ENCODE peak calls at places on chromosomes 1 and 21, in six cellular contexts. K is effector memory CD4-positive, alpha-beta T cell; W is IMR-90; D is A549; Y is esophagus muscularis mucosa; A is aorta. P is an unnamed sample. For H3K9me3 and H3K4me1, the result is how much of the 10 kb centered on the place peaks cover.

GRCh38 chr1:80258659-80259058 is 1252.1 kb upstream of the ADGRL4 start:
- DNase-seq in K (no peak), W (no peak), D (no peak), Y (no peak), A (no peak), P (no peak)

GRCh38 chr1:196535727-196536126 is 72.5 kb downstream of the KCNT2 start:
- DNase-seq in K (no peak), W (peak), D (no peak), Y (no peak), A (peak), P (peak)

GRCh38 chr1:83593073-83593472 is 405.9 kb downstream of the TTLL7 start:
- DNase-seq in K (no peak), W (no peak), D (no peak), Y (no peak), A (no peak), P (no peak)

GRCh38 chr1:4655674-4656532 is 1.5 kb downstream of the AJAP1 start:
- DNase-seq in K (no peak), W (no peak), D (peak), Y (no peak), A (no peak), P (no peak)

GRCh38 chr1:6007318-6008083 is 15.3 kb upstream of the NPHP4 start:
- DNase-seq in K (no peak), W (peak), D (no peak), Y (no peak), A (peak), P (no peak)

GRCh38 chr1:78511334-78511733 is 20.6 kb downstream of the PTGFR start:
- DNase-seq in K (no peak), W (no peak), D (no peak), Y (no peak), A (no peak), P (no peak)

GRCh38 chr1:48338257-48338656 is 115.7 kb downstream of the SLC5A9 start:
- DNase-seq in K (no peak), W (no peak), D (no peak), Y (no peak), A (no peak), P (no peak)

GRCh38 chr1:156654700-156655099 is 12.8 kb downstream of the BCAN start:
- DNase-seq in K (no peak), W (no peak), D (no peak), Y (no peak), A (no peak), P (no peak)

GRCh38 chr1:209038735-209039134 is 544.8 kb upstream of the CAMK1G start:
- DNase-seq in K (no peak), W (no peak), D (no peak), Y (no peak), A (no peak), P (no peak)

GRCh38 chr1:187091666-187092065 is 262.9 kb downstream of the PLA2G4A start:
- DNase-seq in K (no peak), W (peak), D (peak), Y (no peak), A (no peak), P (no peak)

DNA sequence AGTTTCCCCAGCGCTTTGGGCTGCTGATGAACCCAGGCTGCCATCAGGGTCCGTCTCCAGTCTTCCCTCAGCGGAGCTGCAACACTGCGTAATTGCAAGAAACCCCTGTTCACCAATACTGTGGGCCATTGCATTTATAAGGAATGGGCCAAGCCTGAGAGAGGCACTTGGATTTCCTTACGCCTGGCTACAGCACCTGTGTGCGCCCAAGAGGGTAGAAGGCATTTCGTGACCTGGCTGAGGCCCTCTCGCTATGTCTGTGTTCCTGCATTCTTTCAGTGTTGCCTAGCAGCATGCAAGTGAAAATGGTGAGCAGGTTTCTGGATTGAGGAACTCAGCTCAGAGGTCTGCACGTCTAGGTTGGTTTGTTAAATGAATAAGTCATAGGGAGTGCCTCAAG is 12.0 kb upstream of the OR2W3 start:
- DNase-seq in K (no peak), W (no peak), D (no peak), Y (no peak), A (no peak), P (no peak)
- H3K9me3 ChIP-seq in K (under half), W (under half), D (under half), Y (under half), A (under half), P (under half)

GRCh38 chr1:203796223-203796747 is 862 bp downstream of the ZBED6 start:
- DNase-seq in K (no peak), W (peak), D (no peak), Y (no peak), A (peak), P (no peak)

GRCh38 chr1:203797216-203797615 is 1.8 kb downstream of the ZBED6 start:
- DNase-seq in K (no peak), W (no peak), D (no peak), Y (no peak), A (no peak), P (no peak)

GRCh38 chr1:203800001-203800400 is 4.6 kb downstream of the ZBED6 start:
- DNase-seq in K (no peak), W (no peak), D (no peak), Y (no peak), A (no peak), P (no peak)

GRCh38 chr1:203797948-203798347 is 2.5 kb downstream of the ZBED6 start:
- DNase-seq in K (no peak), W (no peak), D (no peak), Y (no peak), A (no peak), P (no peak)

GRCh38 chr1:203799157-203799556 is 3.7 kb downstream of the ZBED6 start:
- DNase-seq in K (no peak), W (no peak), D (no peak), Y (no peak), A (no peak), P (no peak)
- H3K4me1 ChIP-seq in K (under half), W (under half), D (under half), Y (half or more), A (under half), P (under half)

GRCh38 chr1:41658444-41659158 is 174.1 kb upstream of the EDN2 start:
- DNase-seq in K (no peak), W (no peak), D (no peak), Y (no peak), A (peak), P (no peak)
- H3K27ac ChIP-seq in K (no peak), W (no peak), D (no peak), Y (no peak), A (no peak), P (no peak)

GRCh38 chr21:18869105-18869504 is 465.5 kb upstream of the TMPRSS15 start:
- DNase-seq in K (no peak), W (no peak), D (no peak), Y (no peak), A (no peak), P (no peak)
- H3K9me3 ChIP-seq in K (under half), W (under half), D (under half), Y (under half), A (under half), P (under half)

GRCh38 chr1:203306089-203306969 is 1.0 kb downstream of the BTG2 start:
- DNase-seq in K (no peak), W (peak), D (peak), Y (no peak), A (peak), P (no peak)
- H3K4me1 ChIP-seq in K (under half), W (under half), D (under half), Y (half or more), A (under half), P (under half)

DNA sequence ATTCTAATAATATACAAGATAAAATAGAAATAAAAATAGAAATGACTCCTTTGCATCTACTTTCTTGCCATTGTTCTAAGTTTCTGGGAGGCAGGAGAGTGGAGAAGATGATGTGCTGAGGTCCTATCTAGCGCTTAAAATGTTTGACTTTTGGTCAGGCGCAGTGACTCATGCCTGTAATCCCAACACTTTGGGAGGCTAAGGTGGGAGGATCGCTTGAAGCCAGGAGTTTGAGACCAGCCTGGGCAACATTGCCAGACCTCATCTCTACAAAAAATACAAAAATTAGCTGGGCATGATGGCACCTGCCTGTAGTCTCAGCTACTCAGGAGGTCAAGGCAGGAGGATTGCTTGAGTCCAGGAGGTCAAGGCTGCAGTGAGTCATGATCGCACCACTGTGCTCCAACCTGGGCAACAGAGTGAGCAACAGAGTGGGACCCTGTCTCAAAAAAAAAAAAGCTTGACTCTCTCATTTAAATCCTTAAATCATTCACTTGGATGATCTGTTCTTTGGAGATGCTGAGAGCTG is 24.2 kb upstream of the SLC45A1 start:
- DNase-seq in K (no peak), W (no peak), D (no peak), Y (no peak), A (no peak), P (no peak)
- H3K27ac ChIP-seq in K (no peak), W (no peak), D (no peak), Y (no peak), A (peak), P (no peak)

GRCh38 chr21:32658524-32658923 is 46.3 kb upstream of the CFAP298 start:
- DNase-seq in K (no peak), W (no peak), D (no peak), Y (no peak), A (no peak), P (no peak)
- H3K9me3 ChIP-seq in K (under half), W (under half), D (under half), Y (under half), A (under half), P (under half)

GRCh38 chr1:234612352-234613127 is 2.6 kb upstream of the IRF2BP2 start:
- DNase-seq in K (peak), W (peak), D (peak), Y (peak), A (peak), P (no peak)
- H3K4me1 ChIP-seq in K (under half), W (under half), D (half or more), Y (half or more), A (under half), P (under half)